ENCODE peak calls at places on chromosomes 1 and 21, in eight cellular contexts. F is AG04450, M is AG09309, U is skeletal muscle cell, O is brain microvascular endothelial cell, I is left lung, P is OCI-LY7, C is mesendoderm. R is an unnamed sample.

GRCh38 chr1:161439280-161440232 is 65.7 kb upstream of the FCGR2A start:
- DNase-seq in F (no peak), M (no peak), U (no peak), O (peak), I (peak), P (peak), C (peak), R (peak)

GRCh38 chr1:96641292-96641691 is 80.3 kb upstream of the PTBP2 start:
- DNase-seq in F (no peak), M (no peak), U (peak), O (no peak), I (no peak), P (no peak), C (no peak), R (peak)

GRCh38 chr1:177334276-177334675 is 163.5 kb downstream of the BRINP2 start:
- DNase-seq in F (no peak), M (no peak), U (no peak), O (peak), I (no peak), P (no peak), C (peak), R (no peak)

GRCh38 chr1:185864889-185865288 is 130.7 kb downstream of the HMCN1 start:
- DNase-seq in F (peak), M (peak), U (peak), O (peak), I (no peak), P (no peak), C (no peak), R (peak)

GRCh38 chr1:225697437-225697836 is 44.5 kb upstream of the ENAH start:
- DNase-seq in F (no peak), M (no peak), U (no peak), O (no peak), I (no peak), P (no peak), C (no peak), R (no peak)

GRCh38 chr1:237749122-237749521 is 141.6 kb downstream of the ZP4 start:
- DNase-seq in F (no peak), M (no peak), U (no peak), O (no peak), I (no peak), P (no peak), C (no peak), R (no peak)

GRCh38 chr1:227949954-227950734 is 2.4 kb upstream of the WNT9A start:
- DNase-seq in F (no peak), M (no peak), U (no peak), O (no peak), I (peak), P (no peak), C (no peak), R (no peak)

GRCh38 chr1:27594542-27595510 is 9.1 kb downstream of the AHDC1 start:
- DNase-seq in F (no peak), M (no peak), U (no peak), O (no peak), I (no peak), P (no peak), C (peak), R (peak)

GRCh38 chr1:184673305-184673704 is 81.4 kb downstream of the EDEM3 start:
- DNase-seq in F (no peak), M (no peak), U (no peak), O (no peak), I (no peak), P (no peak), C (no peak), R (no peak)

GRCh38 chr1:12053752-12054548 is 9.2 kb upstream of the TNFRSF8 start:
- DNase-seq in F (no peak), M (no peak), U (no peak), O (no peak), I (no peak), P (no peak), C (no peak), R (no peak)

GRCh38 chr1:206826409-206826808 is 39.0 kb upstream of the IL20 start:
- DNase-seq in F (no peak), M (no peak), U (no peak), O (no peak), I (no peak), P (no peak), C (no peak), R (peak)

GRCh38 chr1:25683177-25683576 is 66.6 kb downstream of the MAN1C1 start:
- DNase-seq in F (no peak), M (no peak), U (no peak), O (no peak), I (no peak), P (no peak), C (no peak), R (no peak)

GRCh38 chr1:54803761-54804470 is 2.8 kb upstream of the TTC22 start:
- DNase-seq in F (no peak), M (no peak), U (no peak), O (no peak), I (no peak), P (no peak), C (no peak), R (no peak)

GRCh38 chr1:23168079-23168461 is 586 bp downstream of the LUZP1 start:
- DNase-seq in F (no peak), M (no peak), U (no peak), O (no peak), I (peak), P (peak), C (no peak), R (peak)

GRCh38 chr1:19765623-19766022 is 34.1 kb downstream of the TMCO4 start:
- DNase-seq in F (peak), M (peak), U (peak), O (peak), I (no peak), P (no peak), C (peak), R (peak)

GRCh38 chr1:230976825-230977747 is 1.6 kb downstream of the TTC13 start:
- DNase-seq in F (no peak), M (no peak), U (no peak), O (no peak), I (no peak), P (peak), C (no peak), R (no peak)

GRCh38 chr1:52059326-52059725 is 3.2 kb downstream of the BTF3L4 start:
- DNase-seq in F (no peak), M (peak), U (peak), O (no peak), I (no peak), P (no peak), C (peak), R (peak)

GRCh38 chr1:174890024-174890423 is 109.7 kb upstream of the CACYBP start:
- DNase-seq in F (no peak), M (no peak), U (no peak), O (no peak), I (no peak), P (no peak), C (no peak), R (no peak)

GRCh38 chr1:147717051-147717705 is 43.2 kb downstream of the GJA5 start:
- DNase-seq in F (no peak), M (no peak), U (no peak), O (no peak), I (no peak), P (peak), C (no peak), R (no peak)

GRCh38 chr1:39195166-39196111 is 9.1 kb upstream of the MACF1 start:
- DNase-seq in F (no peak), M (no peak), U (no peak), O (no peak), I (no peak), P (no peak), C (no peak), R (peak)

GRCh38 chr1:39110325-39110851 is 84.2 kb downstream of the NDUFS5 start:
- DNase-seq in F (no peak), M (peak), U (peak), O (peak), I (no peak), P (no peak), C (no peak), R (peak)

GRCh38 chr1:35589516-35590427 is 16.7 kb downstream of the TFAP2E start:
- DNase-seq in F (no peak), M (no peak), U (no peak), O (no peak), I (no peak), P (no peak), C (no peak), R (no peak)

GRCh38 chr21:34510148-34511142 is 1.6 kb downstream of the KCNE1 start:
- DNase-seq in F (no peak), M (no peak), U (peak), O (peak), I (peak), P (peak), C (peak), R (peak)

GRCh38 chr1:10538608-10539355 is 64.0 kb downstream of the PEX14 start:
- DNase-seq in F (no peak), M (no peak), U (no peak), O (no peak), I (no peak), P (no peak), C (no peak), R (no peak)

DNA sequence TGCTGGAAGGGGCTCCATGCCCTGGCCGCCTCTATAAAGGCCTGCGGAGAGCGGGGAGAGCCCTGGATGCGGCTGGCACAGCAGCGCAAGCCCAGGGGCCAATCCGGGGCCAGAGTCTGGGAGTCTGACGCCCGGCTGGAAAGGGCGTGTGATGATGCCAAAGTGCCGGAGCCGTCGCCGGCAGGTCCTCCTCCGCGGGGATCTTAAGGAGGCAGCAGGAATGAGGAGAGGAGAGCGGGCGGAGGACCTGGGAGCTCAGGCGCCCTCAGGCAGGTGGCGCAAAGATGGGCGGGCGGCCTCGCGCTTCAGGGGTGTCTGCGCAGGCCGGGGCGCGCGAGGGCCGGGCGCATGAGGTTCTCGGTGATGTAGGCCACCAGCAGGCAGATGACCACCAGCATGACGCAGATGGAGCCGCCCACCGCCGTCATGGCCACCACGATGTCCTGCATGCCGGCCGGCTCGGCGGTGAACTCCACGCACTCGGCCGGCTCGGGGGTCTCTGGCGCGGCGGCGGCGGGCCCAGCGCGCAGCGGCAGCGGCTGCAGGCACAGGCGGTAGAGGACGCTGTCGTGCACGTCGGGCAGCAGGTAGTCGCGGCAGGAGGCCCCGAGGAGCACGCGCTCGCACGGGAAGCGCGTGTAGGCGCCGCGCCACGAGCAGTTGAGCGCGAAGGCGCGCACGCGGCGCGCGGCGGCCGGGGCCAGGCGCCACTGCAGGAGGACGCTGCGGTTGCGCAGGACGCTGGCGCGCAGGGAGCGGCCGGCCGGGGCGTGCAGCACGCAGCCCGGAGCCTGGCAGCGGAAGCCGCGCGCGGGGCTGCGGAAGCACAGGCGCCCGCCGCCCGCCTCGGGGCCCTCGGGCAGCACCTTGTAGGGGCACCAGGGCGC is 662 bp downstream of the FNDC10 start:
- DNase-seq in F (no peak), M (no peak), U (no peak), O (no peak), I (peak), P (peak), C (peak), R (no peak)
- H3K4me3 ChIP-seq in F (peak), M (no peak), U (peak), O (peak), I (peak), P (peak), C (no peak), R (no peak)

DNA sequence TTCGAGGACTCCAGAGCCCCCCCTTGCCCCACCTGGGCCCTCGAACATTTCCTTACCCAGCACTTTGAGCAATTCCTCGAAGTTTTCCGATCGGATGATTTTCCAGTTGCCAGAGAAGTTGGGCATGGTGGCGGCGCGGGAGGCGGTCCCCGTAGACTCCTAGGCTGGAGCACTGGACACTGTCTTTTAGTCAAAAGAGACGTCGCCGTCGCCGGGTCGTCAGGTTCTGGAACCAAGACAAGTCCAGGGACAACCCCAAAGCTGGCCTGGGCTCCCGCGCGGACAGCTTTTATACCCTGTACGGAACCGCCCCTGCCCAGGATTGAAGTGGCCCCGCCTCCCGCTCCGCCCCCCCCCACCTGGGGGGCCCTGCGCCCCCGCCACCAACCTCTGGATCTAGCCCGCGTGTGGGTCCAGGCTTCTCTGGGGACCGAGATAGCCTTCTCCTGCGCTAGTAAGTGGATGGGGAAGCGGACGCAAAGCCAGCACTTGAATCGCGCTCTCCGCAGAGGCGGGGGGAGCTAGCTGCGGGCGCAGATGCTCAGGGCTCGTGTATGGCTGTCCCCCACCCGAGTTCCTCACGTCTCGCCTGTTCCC is at the start of gene CRABP2:
- DNase-seq in F (no peak), M (no peak), U (no peak), O (no peak), I (peak), P (no peak), C (peak), R (peak)
- H3K4me3 ChIP-seq in F (peak), M (peak), U (peak), O (peak), I (peak), P (peak), C (peak), R (peak)

GRCh38 chr21:31729622-31730343 is 2.1 kb downstream of the SCAF4 start:
- DNase-seq in F (no peak), M (no peak), U (no peak), O (no peak), I (no peak), P (no peak), C (no peak), R (no peak)
- H3K4me3 ChIP-seq in F (peak), M (peak), U (peak), O (peak), I (no peak), P (peak), C (no peak), R (peak)

GRCh38 chr1:234476172-234476571 is 2.8 kb downstream of the TARBP1 start:
- DNase-seq in F (no peak), M (no peak), U (no peak), O (no peak), I (no peak), P (peak), C (no peak), R (no peak)

GRCh38 chr1:234474375-234474774 is 4.6 kb downstream of the TARBP1 start:
- DNase-seq in F (no peak), M (no peak), U (no peak), O (no peak), I (no peak), P (no peak), C (no peak), R (peak)

GRCh38 chr1:234475166-234475793 is 3.7 kb downstream of the TARBP1 start:
- DNase-seq in F (no peak), M (no peak), U (no peak), O (no peak), I (no peak), P (no peak), C (peak), R (no peak)

GRCh38 chr1:234477373-234478151 is 1.4 kb downstream of the TARBP1 start:
- DNase-seq in F (no peak), M (no peak), U (no peak), O (no peak), I (no peak), P (no peak), C (no peak), R (no peak)

GRCh38 chr1:234473123-234473522 is 5.9 kb downstream of the TARBP1 start:
- DNase-seq in F (no peak), M (no peak), U (no peak), O (no peak), I (no peak), P (no peak), C (no peak), R (no peak)
- H3K4me3 ChIP-seq in F (no peak), M (no peak), U (no peak), O (no peak), I (no peak), P (no peak), C (no peak), R (no peak)

DNA sequence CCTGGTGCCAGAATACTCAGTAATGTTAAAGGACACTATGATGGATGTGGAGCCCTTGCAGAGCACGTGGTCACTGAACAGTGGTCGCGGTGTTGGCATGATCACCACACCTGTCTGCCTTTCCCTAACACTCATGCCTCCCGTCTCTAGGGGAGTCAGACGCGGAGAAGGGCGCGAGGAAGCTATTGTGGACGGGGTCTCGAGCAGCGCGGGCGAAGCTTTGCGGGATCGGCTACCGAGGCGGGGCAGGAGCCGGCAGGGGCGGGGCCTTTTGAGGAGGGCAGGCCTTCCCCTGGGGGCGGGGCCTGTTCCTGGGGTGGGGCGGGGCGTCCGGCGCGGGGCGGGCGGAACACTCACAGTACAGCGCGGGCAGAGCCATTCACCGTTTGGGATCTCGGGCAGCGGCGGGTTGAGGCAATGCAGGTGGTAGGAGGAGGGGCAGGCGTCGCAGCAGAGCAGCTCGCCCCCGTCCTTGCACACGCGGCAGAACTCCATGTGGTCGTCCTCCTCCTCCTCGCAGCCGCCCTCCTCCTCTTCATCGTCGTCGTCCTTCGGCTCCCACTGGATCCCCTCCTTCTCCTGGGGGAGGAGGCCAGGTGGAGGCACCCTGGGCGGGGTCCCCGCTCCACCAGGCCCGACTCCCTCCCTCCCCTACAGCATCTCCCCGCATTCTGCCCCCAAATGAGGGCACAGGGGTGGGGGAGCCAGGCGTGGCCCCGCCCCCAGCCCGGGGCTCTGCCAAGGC is 31.5 kb downstream of the CHD5 start:
- DNase-seq in F (no peak), M (no peak), U (no peak), O (peak), I (peak), P (peak), C (peak), R (peak)
- H3K4me3 ChIP-seq in F (no peak), M (no peak), U (no peak), O (no peak), I (no peak), P (no peak), C (no peak), R (no peak)

GRCh38 chr1:1014896-1015681 is 1.8 kb downstream of the ISG15 start:
- DNase-seq in F (no peak), M (no peak), U (no peak), O (no peak), I (no peak), P (peak), C (no peak), R (no peak)
- H3K4me3 ChIP-seq in F (no peak), M (no peak), U (no peak), O (no peak), I (no peak), P (peak), C (no peak), R (peak)